ENCODE peak calls at places on chromosomes 3 and 15, in ten cellular contexts. Q is ELR; T is A549; Z is hypothalamus; S is activated naive CD4-positive, alpha-beta T cell treated with anti-CD3 and anti-CD28 coated beads, Interleukin-2, amount 10 ng/mL, durations not matched to agents 7 days and 5 days; G is BJ; C is myocyte; W is astrocyte of the spinal cord; Y is NCI-H748 treated with DMSO at 0.1 percent for 48 hours; E is NCI-H345. P is an unnamed sample.

GRCh38 chr15:63764124-63764827 is 69.5 kb downstream of the HERC1 start:
- DNase-seq in Q (no peak), T (no peak), Z (no peak), S (no peak), G (no peak), C (no peak), W (no peak), Y (no peak), E (no peak), P (no peak)

GRCh38 chr3:55564709-55565108 is 77.6 kb upstream of the WNT5A start:
- DNase-seq in Q (no peak), T (no peak), Z (no peak), S (no peak), G (no peak), C (no peak), W (no peak), Y (no peak), E (peak; percentile 21), P (no peak)

GRCh38 chr3:63278171-63278999 is at the start of gene SYNPR:
- DNase-seq in Q (no peak), T (no peak), Z (no peak), S (no peak), G (no peak), C (no peak), W (no peak), Y (peak; percentile 23), E (peak; percentile 68), P (peak; percentile 21)

GRCh38 chr3:108333951-108334350 is 37.6 kb downstream of the HHLA2 start:
- DNase-seq in Q (no peak), T (no peak), Z (no peak), S (no peak), G (no peak), C (no peak), W (no peak), Y (no peak), E (no peak), P (no peak)

GRCh38 chr3:2968475-2968874 is 141.7 kb downstream of the IL5RA start:
- DNase-seq in Q (no peak), T (no peak), Z (no peak), S (no peak), G (no peak), C (no peak), W (no peak), Y (no peak), E (no peak), P (no peak)

GRCh38 chr15:93089855-93090305 is 869 bp upstream of the RGMA start:
- DNase-seq in Q (no peak), T (no peak), Z (no peak), S (no peak), G (no peak), C (no peak), W (no peak), Y (no peak), E (no peak), P (no peak)

GRCh38 chr15:77738441-77739437 is 106.0 kb upstream of the LINGO1 start:
- DNase-seq in Q (no peak), T (no peak), Z (peak; percentile 10), S (no peak), G (no peak), C (peak; percentile 7), W (no peak), Y (peak; percentile 56), E (peak; percentile 95), P (no peak)

GRCh38 chr15:74201656-74202420 is 749 bp downstream of the STRA6 start:
- DNase-seq in Q (peak; percentile 47), T (no peak), Z (no peak), S (no peak), G (no peak), C (peak; percentile 29), W (peak; percentile 94), Y (no peak), E (no peak), P (no peak)

GRCh38 chr3:23402728-23403505 is 199.8 kb downstream of the UBE2E2 start:
- DNase-seq in Q (no peak), T (no peak), Z (no peak), S (peak; percentile 28), G (no peak), C (peak; percentile 66), W (peak; percentile 12), Y (no peak), E (no peak), P (no peak)

P was measured in anterior cingulate cortex.